ENCODE peak calls at places on chromosomes 13 and 19, in five cellular contexts. X is stimulated activated CD8-positive, alpha-beta memory T cell treated with anti-CD3 and anti-CD28 coated beads, Interleukin-12 subunit alpha, Interleukin-12 subunit beta, amount 100 ng/mL, for 4 hours; M is HuH-7; G is heart right ventricle; S is kidney glomerular epithelial cell. I is an unnamed sample.

GRCh38 chr19:37342753-37343152 is 28.1 kb upstream of the ZNF527 start:
- DNase-seq in X (no peak), M (no peak), G (no peak), S (no peak), I (no peak)

GRCh38 chr19:57241181-57241580 is 749 bp downstream of the ZNF805 start:
- DNase-seq in X (no peak), M (no peak), G (no peak), S (no peak), I (no peak)

GRCh38 chr19:29266001-29266400 is 53.0 kb upstream of the UQCRFS1 start:
- DNase-seq in X (no peak), M (no peak), G (no peak), S (no peak), I (no peak)

GRCh38 chr13:113837554-113838355 is 26.1 kb downstream of the GAS6 start:
- DNase-seq in X (no peak), M (no peak), G (peak), S (peak), I (peak)

GRCh38 chr13:112837371-112838037 is 131.5 kb upstream of the MCF2L start:
- DNase-seq in X (no peak), M (no peak), G (no peak), S (no peak), I (no peak)

GRCh38 chr13:29561918-29562317 is 33.6 kb downstream of the SLC7A1 start:
- DNase-seq in X (no peak), M (no peak), G (no peak), S (no peak), I (no peak)

GRCh38 chr19:56678205-56678604 is 6.6 kb upstream of the ZNF835 start:
- DNase-seq in X (no peak), M (no peak), G (no peak), S (no peak), I (no peak)

GRCh38 chr13:108902557-108903155 is 273.2 kb downstream of the MYO16 start:
- DNase-seq in X (no peak), M (no peak), G (no peak), S (peak), I (no peak)

GRCh38 chr13:46339035-46339666 is 47.9 kb downstream of the RUBCNL start:
- DNase-seq in X (no peak), M (no peak), G (no peak), S (peak), I (no peak)

GRCh38 chr13:113860051-113860471 is 3.8 kb downstream of the GAS6 start:
- DNase-seq in X (no peak), M (no peak), G (no peak), S (no peak), I (peak)

GRCh38 chr13:91621161-91621560 is 222.7 kb downstream of the GPC5 start:
- DNase-seq in X (no peak), M (no peak), G (no peak), S (no peak), I (no peak)

GRCh38 chr19:17542042-17542441 is 13.4 kb upstream of the COLGALT1 start:
- DNase-seq in X (no peak), M (no peak), G (no peak), S (no peak), I (no peak)

GRCh38 chr19:55232986-55233385 is 4.4 kb upstream of the TMEM86B start:
- DNase-seq in X (no peak), M (no peak), G (no peak), S (no peak), I (no peak)

GRCh38 chr13:79457948-79458347 is 23.0 kb upstream of the NDFIP2 start:
- DNase-seq in X (no peak), M (no peak), G (no peak), S (peak), I (no peak)

GRCh38 chr19:12244370-12244769 is 50.3 kb downstream of the ZNF44 start:
- DNase-seq in X (no peak), M (peak), G (no peak), S (no peak), I (no peak)

GRCh38 chr19:38695319-38695683 is 47.9 kb downstream of the ACTN4 start:
- DNase-seq in X (no peak), M (no peak), G (no peak), S (no peak), I (no peak)

GRCh38 chr19:33496016-33496415 is 25.6 kb downstream of the PEPD start:
- DNase-seq in X (no peak), M (no peak), G (no peak), S (no peak), I (no peak)

GRCh38 chr19:50475736-50476223 is 527 bp upstream of the EMC10 start:
- DNase-seq in X (no peak), M (no peak), G (no peak), S (no peak), I (no peak)

I was measured in colonic mucosa.